ENCODE peak calls at places on chromosome 14, in eight cellular contexts. One of them, this sample, is unnamed. For H3K4me1, the result is how much of the 10 kb centered on the place peaks cover.

GRCh38 chr14:67526181-67526580 is 6.9 kb upstream of the PLEKHH1 start:
- DNase-seq in tibial artery: no peak
- DNase-seq in CD8-positive, alpha-beta T cell: no peak
- DNase-seq in Peyer's patch: no peak
- DNase-seq in prostate gland: no peak
- DNase-seq in kidney: no peak
- DNase-seq in mammary epithelial cell: no peak
- DNase-seq in lower lobe of right lung: no peak
- DNase-seq in this sample: no peak

GRCh38 chr14:36663404-36664321 is 2.0 kb downstream of the PAX9 start:
- DNase-seq in Peyer's patch: no peak
- DNase-seq in prostate gland: no peak
- DNase-seq in kidney: peak
- DNase-seq in lower lobe of right lung: no peak
- DNase-seq in tibial artery: no peak
- DNase-seq in CD8-positive, alpha-beta T cell: no peak
- DNase-seq in mammary epithelial cell: no peak
- DNase-seq in this sample: no peak

GRCh38 chr14:66944872-66945271 is 244.4 kb upstream of the GARIN2 start:
- DNase-seq in tibial artery: no peak
- DNase-seq in mammary epithelial cell: peak
- DNase-seq in kidney: no peak
- DNase-seq in Peyer's patch: no peak
- DNase-seq in CD8-positive, alpha-beta T cell: no peak
- DNase-seq in prostate gland: no peak
- DNase-seq in lower lobe of right lung: no peak
- DNase-seq in this sample: no peak

GRCh38 chr14:50775357-50775756 is 55.6 kb downstream of the NIN start:
- DNase-seq in mammary epithelial cell: peak
- DNase-seq in kidney: no peak
- DNase-seq in lower lobe of right lung: no peak
- DNase-seq in Peyer's patch: no peak
- DNase-seq in CD8-positive, alpha-beta T cell: no peak
- DNase-seq in prostate gland: no peak
- DNase-seq in tibial artery: no peak
- DNase-seq in this sample: no peak

GRCh38 chr14:54676822-54677708 is 110.1 kb downstream of the SAMD4A start:
- DNase-seq in prostate gland: no peak
- DNase-seq in lower lobe of right lung: no peak
- DNase-seq in mammary epithelial cell: peak
- DNase-seq in kidney: no peak
- DNase-seq in tibial artery: peak
- DNase-seq in Peyer's patch: no peak
- DNase-seq in CD8-positive, alpha-beta T cell: no peak
- DNase-seq in this sample: no peak

GRCh38 chr14:81681466-81681865 is 147.8 kb upstream of the SEL1L start:
- DNase-seq in tibial artery: no peak
- DNase-seq in kidney: no peak
- DNase-seq in lower lobe of right lung: no peak
- DNase-seq in mammary epithelial cell: no peak
- DNase-seq in prostate gland: no peak
- DNase-seq in Peyer's patch: no peak
- DNase-seq in CD8-positive, alpha-beta T cell: no peak
- DNase-seq in this sample: no peak

GRCh38 chr14:68215628-68216027 is 396.0 kb downstream of the RAD51B start:
- DNase-seq in Peyer's patch: no peak
- DNase-seq in kidney: no peak
- DNase-seq in CD8-positive, alpha-beta T cell: no peak
- DNase-seq in prostate gland: no peak
- DNase-seq in mammary epithelial cell: no peak
- DNase-seq in tibial artery: no peak
- DNase-seq in lower lobe of right lung: no peak
- DNase-seq in this sample: no peak

GRCh38 chr14:52222901-52223300 is 44.6 kb upstream of the PTGDR start:
- DNase-seq in CD8-positive, alpha-beta T cell: no peak
- DNase-seq in kidney: no peak
- DNase-seq in lower lobe of right lung: no peak
- DNase-seq in Peyer's patch: no peak
- DNase-seq in tibial artery: no peak
- DNase-seq in mammary epithelial cell: no peak
- DNase-seq in prostate gland: no peak
- DNase-seq in this sample: no peak

GRCh38 chr14:33930464-33930863 is 20.4 kb downstream of the EGLN3 start:
- DNase-seq in lower lobe of right lung: no peak
- DNase-seq in Peyer's patch: no peak
- DNase-seq in kidney: no peak
- DNase-seq in mammary epithelial cell: no peak
- DNase-seq in CD8-positive, alpha-beta T cell: no peak
- DNase-seq in tibial artery: no peak
- DNase-seq in prostate gland: no peak
- DNase-seq in this sample: no peak

GRCh38 chr14:80977103-80977728 is 21.8 kb downstream of the TSHR start:
- DNase-seq in kidney: no peak
- DNase-seq in tibial artery: no peak
- DNase-seq in CD8-positive, alpha-beta T cell: no peak
- DNase-seq in lower lobe of right lung: no peak
- DNase-seq in prostate gland: no peak
- DNase-seq in Peyer's patch: no peak
- DNase-seq in mammary epithelial cell: no peak
- DNase-seq in this sample: no peak

GRCh38 chr14:76946753-76947077 is 81.8 kb downstream of the IRF2BPL start:
- DNase-seq in prostate gland: peak
- DNase-seq in tibial artery: no peak
- DNase-seq in mammary epithelial cell: no peak
- DNase-seq in kidney: no peak
- DNase-seq in CD8-positive, alpha-beta T cell: no peak
- DNase-seq in Peyer's patch: no peak
- DNase-seq in lower lobe of right lung: no peak
- DNase-seq in this sample: no peak

GRCh38 chr14:76948213-76948947 is 80.1 kb downstream of the IRF2BPL start:
- DNase-seq in Peyer's patch: no peak
- DNase-seq in prostate gland: no peak
- DNase-seq in tibial artery: no peak
- DNase-seq in CD8-positive, alpha-beta T cell: no peak
- DNase-seq in lower lobe of right lung: peak
- DNase-seq in mammary epithelial cell: no peak
- DNase-seq in kidney: peak
- DNase-seq in this sample: peak

GRCh38 chr14:76947838-76948184 is 80.7 kb downstream of the IRF2BPL start:
- DNase-seq in CD8-positive, alpha-beta T cell: no peak
- DNase-seq in Peyer's patch: no peak
- DNase-seq in prostate gland: no peak
- DNase-seq in kidney: no peak
- DNase-seq in mammary epithelial cell: no peak
- DNase-seq in lower lobe of right lung: no peak
- DNase-seq in tibial artery: no peak
- DNase-seq in this sample: no peak

GRCh38 chr14:76948976-76949375 is 79.5 kb downstream of the IRF2BPL start:
- DNase-seq in mammary epithelial cell: no peak
- DNase-seq in kidney: no peak
- DNase-seq in Peyer's patch: no peak
- DNase-seq in CD8-positive, alpha-beta T cell: no peak
- DNase-seq in tibial artery: no peak
- DNase-seq in prostate gland: no peak
- DNase-seq in lower lobe of right lung: no peak
- DNase-seq in this sample: no peak

DNA sequence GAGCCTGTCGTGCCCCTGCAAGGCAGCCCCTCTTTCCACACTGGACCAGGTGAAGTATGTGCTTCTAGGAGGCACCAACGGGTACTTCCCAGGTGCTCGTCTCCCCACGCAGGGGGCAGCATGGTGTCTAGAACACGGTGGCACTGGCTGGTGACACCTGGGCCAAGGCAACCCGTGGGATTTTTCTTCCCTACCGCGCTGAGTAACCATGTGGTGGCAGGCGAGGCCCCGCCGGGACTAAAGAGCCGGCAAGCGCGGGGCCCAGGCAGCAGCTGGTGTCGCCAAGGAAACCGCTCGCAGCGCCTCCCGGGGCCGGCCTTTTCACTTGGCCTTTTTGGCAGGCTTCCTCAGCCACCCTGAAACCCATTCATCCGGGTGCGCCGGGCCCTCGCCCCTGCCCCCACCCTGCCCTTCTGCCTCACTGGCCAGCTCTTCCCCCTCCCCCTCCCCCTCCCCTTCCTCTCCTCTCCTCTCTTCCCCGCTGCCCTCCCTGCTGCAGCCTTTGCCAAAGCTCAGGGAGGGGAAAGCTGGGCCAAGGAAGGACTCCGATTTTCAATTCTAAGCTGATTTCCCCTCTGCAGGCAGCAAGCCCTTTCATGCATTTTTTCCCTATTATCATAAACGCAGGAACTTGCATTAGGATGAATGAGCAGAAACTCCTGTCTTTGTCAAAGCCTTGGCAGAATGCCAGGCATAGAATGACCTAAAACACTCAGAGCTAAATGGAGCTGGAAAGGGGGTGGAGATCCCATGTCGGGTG is 81.2 kb downstream of the IRF2BPL start:
- DNase-seq in CD8-positive, alpha-beta T cell: peak
- DNase-seq in mammary epithelial cell: peak
- DNase-seq in tibial artery: peak
- DNase-seq in lower lobe of right lung: peak
- DNase-seq in prostate gland: peak
- DNase-seq in Peyer's patch: peak
- DNase-seq in kidney: peak
- DNase-seq in this sample: peak
- H3K4me3 ChIP-seq in CD8-positive, alpha-beta T cell: no peak
- H3K4me3 ChIP-seq in mammary epithelial cell: no peak
- H3K4me3 ChIP-seq in tibial artery: peak
- H3K4me3 ChIP-seq in lower lobe of right lung: peak
- H3K4me3 ChIP-seq in prostate gland: no peak
- H3K4me3 ChIP-seq in Peyer's patch: peak
- H3K4me3 ChIP-seq in kidney: peak
- H3K4me3 ChIP-seq in this sample: peak

GRCh38 chr14:30884925-30885324 is 10.6 kb downstream of the COCH start:
- DNase-seq in Peyer's patch: no peak
- DNase-seq in kidney: no peak
- DNase-seq in lower lobe of right lung: no peak
- DNase-seq in tibial artery: no peak
- DNase-seq in mammary epithelial cell: no peak
- DNase-seq in prostate gland: no peak
- DNase-seq in CD8-positive, alpha-beta T cell: no peak
- DNase-seq in this sample: no peak

GRCh38 chr14:30882431-30882830 is 8.1 kb downstream of the COCH start:
- DNase-seq in Peyer's patch: no peak
- DNase-seq in prostate gland: no peak
- DNase-seq in kidney: no peak
- DNase-seq in CD8-positive, alpha-beta T cell: no peak
- DNase-seq in lower lobe of right lung: no peak
- DNase-seq in mammary epithelial cell: no peak
- DNase-seq in tibial artery: no peak
- DNase-seq in this sample: no peak

GRCh38 chr14:30885840-30886740 is 11.7 kb downstream of the COCH start:
- DNase-seq in CD8-positive, alpha-beta T cell: no peak
- DNase-seq in lower lobe of right lung: no peak
- DNase-seq in tibial artery: no peak
- DNase-seq in mammary epithelial cell: no peak
- DNase-seq in kidney: no peak
- DNase-seq in prostate gland: no peak
- DNase-seq in Peyer's patch: no peak
- DNase-seq in this sample: no peak

GRCh38 chr14:30888480-30889243 is 14.3 kb downstream of the COCH start:
- DNase-seq in prostate gland: no peak
- DNase-seq in kidney: no peak
- DNase-seq in lower lobe of right lung: no peak
- DNase-seq in tibial artery: no peak
- DNase-seq in Peyer's patch: no peak
- DNase-seq in CD8-positive, alpha-beta T cell: no peak
- DNase-seq in mammary epithelial cell: no peak
- DNase-seq in this sample: no peak

DNA sequence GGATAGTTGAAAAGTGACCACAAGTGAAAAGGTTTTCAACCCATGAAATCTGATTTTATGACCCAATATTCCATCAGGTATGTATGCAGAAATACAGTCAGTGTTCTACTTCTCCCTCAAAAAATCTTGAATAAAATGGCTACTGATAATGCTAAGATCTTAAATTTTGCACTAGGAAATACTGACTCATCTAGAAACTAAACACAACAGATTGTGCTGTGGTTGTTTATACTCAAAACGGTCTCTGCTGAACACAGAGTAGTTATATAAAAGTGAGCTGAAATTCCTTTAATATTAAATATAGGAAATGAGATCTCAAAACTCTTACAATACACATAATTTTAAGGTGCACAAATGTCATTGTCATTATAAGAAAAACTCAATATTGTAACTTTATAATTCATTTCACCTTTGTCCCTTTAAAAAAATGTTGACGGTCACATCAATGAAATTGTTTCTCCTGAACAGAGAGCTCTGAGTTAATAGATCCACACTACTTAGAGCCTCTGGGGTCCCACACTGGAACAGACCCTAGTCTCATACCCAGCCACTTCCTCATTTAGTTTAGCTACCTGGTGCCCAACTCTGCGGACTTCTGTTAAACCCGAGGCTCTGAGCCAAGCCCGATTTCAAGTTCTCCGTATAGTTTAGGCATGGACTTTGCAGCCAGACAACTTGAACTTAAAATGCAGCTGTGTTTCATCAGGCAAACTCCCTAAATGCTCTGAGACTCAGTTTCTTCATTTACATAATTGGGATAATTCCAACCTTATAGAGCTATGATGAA is 9.3 kb downstream of the COCH start:
- DNase-seq in mammary epithelial cell: no peak
- DNase-seq in Peyer's patch: no peak
- DNase-seq in tibial artery: no peak
- DNase-seq in CD8-positive, alpha-beta T cell: no peak
- DNase-seq in prostate gland: no peak
- DNase-seq in kidney: no peak
- DNase-seq in lower lobe of right lung: no peak
- DNase-seq in this sample: no peak
- H3K4me1 ChIP-seq in mammary epithelial cell: under half
- H3K4me1 ChIP-seq in Peyer's patch: under half
- H3K4me1 ChIP-seq in tibial artery: under half
- H3K4me1 ChIP-seq in CD8-positive, alpha-beta T cell: under half
- H3K4me1 ChIP-seq in prostate gland: under half
- H3K4me1 ChIP-seq in kidney: under half
- H3K4me1 ChIP-seq in lower lobe of right lung: under half
- H3K4me1 ChIP-seq in this sample: under half

DNA sequence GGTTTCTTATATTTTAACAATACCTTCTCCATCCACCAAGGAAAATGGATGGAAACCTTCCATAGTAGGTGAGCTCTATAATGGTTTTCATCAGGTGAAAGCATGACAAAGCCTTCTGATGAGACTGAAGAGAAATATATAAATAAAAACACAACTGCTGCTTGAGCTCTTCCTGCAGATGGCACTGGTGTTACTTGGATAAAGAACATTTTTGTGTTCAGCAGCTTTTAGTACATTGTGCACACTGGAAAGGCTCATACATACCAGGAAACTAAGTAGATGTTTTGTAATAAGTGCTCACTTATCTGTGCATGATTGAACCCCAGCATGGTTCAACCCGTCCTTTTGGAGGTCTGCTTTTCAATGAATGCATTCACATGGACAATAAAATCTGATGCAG is 357.3 kb upstream of the MIS18BP1 start:
- DNase-seq in Peyer's patch: no peak
- DNase-seq in mammary epithelial cell: peak
- DNase-seq in lower lobe of right lung: no peak
- DNase-seq in CD8-positive, alpha-beta T cell: no peak
- DNase-seq in tibial artery: no peak
- DNase-seq in kidney: no peak
- DNase-seq in prostate gland: no peak
- DNase-seq in this sample: no peak
- TF ChIP-seq CTCF in Peyer's patch: no peak
- TF ChIP-seq CTCF in mammary epithelial cell: peak
- TF ChIP-seq CTCF in lower lobe of right lung: peak
- TF ChIP-seq CTCF in CD8-positive, alpha-beta T cell: no peak
- TF ChIP-seq CTCF in tibial artery: no peak
- TF ChIP-seq CTCF in kidney: peak
- TF ChIP-seq CTCF in prostate gland: no peak
- TF ChIP-seq CTCF in this sample: peak

GRCh38 chr14:64942531-64943111 is at the start of gene GPX2:
- DNase-seq in CD8-positive, alpha-beta T cell: no peak
- DNase-seq in prostate gland: peak
- DNase-seq in kidney: peak
- DNase-seq in mammary epithelial cell: peak
- DNase-seq in Peyer's patch: no peak
- DNase-seq in tibial artery: no peak
- DNase-seq in lower lobe of right lung: no peak
- DNase-seq in this sample: no peak
- H3K4me3 ChIP-seq in CD8-positive, alpha-beta T cell: no peak
- H3K4me3 ChIP-seq in prostate gland: no peak
- H3K4me3 ChIP-seq in kidney: no peak
- H3K4me3 ChIP-seq in mammary epithelial cell: no peak
- H3K4me3 ChIP-seq in Peyer's patch: peak
- H3K4me3 ChIP-seq in tibial artery: no peak
- H3K4me3 ChIP-seq in lower lobe of right lung: no peak
- H3K4me3 ChIP-seq in this sample: no peak

This sample was measured in upper lobe of right lung.